ENCODE peak calls at places on chromosomes 13 and 19, in six cellular contexts. F is SW480; Y is activated CD4-positive, CD25-positive, alpha-beta regulatory T cell; E is heart right ventricle; A is nucleus accumbens; W is NB4. Z is an unnamed sample.

GRCh38 chr13:39888865-39889810 is 233.7 kb downstream of the COG6 start:
- DNase-seq in Y (no peak), F (peak), E (no peak), A (no peak), W (no peak), Z (no peak)

GRCh38 chr13:50518791-50519201 is 324.7 kb downstream of the DLEU7 start:
- DNase-seq in E (no peak), W (no peak), Y (no peak), F (no peak), A (peak), Z (no peak)

GRCh38 chr13:23365652-23366051 is 67.8 kb downstream of the SACS start:
- DNase-seq in Y (no peak), E (no peak), W (no peak), F (no peak), A (no peak), Z (no peak)

GRCh38 chr13:61170791-61171330 is 244.8 kb downstream of the PCDH20 start:
- DNase-seq in E (peak), W (no peak), A (peak), Y (no peak), F (no peak), Z (peak)

GRCh38 chr13:89686171-89686570 is 1661.3 kb upstream of the MIR17HG start:
- DNase-seq in W (no peak), Y (no peak), E (no peak), F (no peak), A (no peak), Z (no peak)

GRCh38 chr13:72180253-72180952 is 313.4 kb upstream of the DACH1 start:
- DNase-seq in F (no peak), Y (no peak), A (no peak), E (no peak), W (no peak), Z (no peak)

GRCh38 chr13:97058417-97058816 is 64.1 kb upstream of the OXGR1 start:
- DNase-seq in W (no peak), F (no peak), A (no peak), E (no peak), Y (no peak), Z (no peak)

GRCh38 chr19:55452381-55453325 is 8.8 kb downstream of the ISOC2 start:
- DNase-seq in F (peak), W (peak), E (peak), Y (no peak), A (peak), Z (peak)

GRCh38 chr19:18046066-18046718 is 38.2 kb downstream of the ARRDC2 start:
- DNase-seq in Y (no peak), E (no peak), W (peak), A (no peak), F (peak), Z (no peak)

GRCh38 chr19:40416918-40417713 is 3.9 kb upstream of the PRX start:
- DNase-seq in E (peak), W (no peak), Y (no peak), F (peak), A (no peak), Z (no peak)

GRCh38 chr13:51849145-51850101 is 4.4 kb upstream of the TMEM272 start:
- DNase-seq in E (no peak), F (no peak), A (no peak), Y (no peak), W (peak), Z (no peak)

GRCh38 chr19:31023038-31023437 is 326.2 kb downstream of the TSHZ3 start:
- DNase-seq in E (no peak), A (no peak), W (no peak), F (no peak), Y (no peak), Z (no peak)

GRCh38 chr13:21402586-21403307 is 56.4 kb downstream of the ZDHHC20 start:
- DNase-seq in A (no peak), Y (no peak), F (peak), E (no peak), W (peak), Z (no peak)

GRCh38 chr13:94711561-94712286 is 621 bp downstream of the SOX21 start:
- DNase-seq in F (no peak), E (no peak), A (no peak), W (no peak), Y (no peak), Z (peak)

GRCh38 chr19:50633359-50633758 is 6.3 kb downstream of the SYT3 start:
- DNase-seq in Y (no peak), F (no peak), W (no peak), A (no peak), E (no peak), Z (no peak)

GRCh38 chr13:31204592-31204991 is 4.8 kb downstream of the B3GLCT start:
- DNase-seq in W (peak), F (peak), A (no peak), Y (no peak), E (no peak), Z (no peak)